ENCODE peak calls at places on chromosomes 5 and 9, in ten cellular contexts. Y, D, H, O, I, T, B, X, K and W are unnamed samples.

GRCh38 chr5:163503106-163504090 is 2.0 kb upstream of the MAT2B start:
- DNase-seq in Y (no peak), K (peak; percentile 57), T (peak; percentile 62), H (peak; percentile 89), B (peak; percentile 69), X (peak; percentile 67), I (peak; percentile 76), D (peak; percentile 82), O (peak; percentile 69), W (peak; percentile 51)

GRCh38 chr9:137317979-137318511 is 16.0 kb upstream of the NRARP start:
- DNase-seq in Y (peak; percentile 9), B (no peak), D (no peak), K (no peak), I (no peak), O (no peak), H (no peak), X (no peak), T (no peak), W (no peak)

GRCh38 chr5:59786271-59786805 is 107.2 kb downstream of the PDE4D start:
- DNase-seq in X (no peak), D (peak; percentile 86), Y (no peak), K (no peak), O (no peak), T (no peak), H (peak; percentile 90), B (no peak), I (no peak), W (no peak)

GRCh38 chr5:168672888-168673287 is 93.7 kb upstream of the PANK3 start:
- DNase-seq in D (no peak), I (no peak), K (no peak), B (no peak), X (no peak), O (no peak), T (no peak), H (no peak), Y (no peak), W (no peak)

GRCh38 chr9:36154213-36154952 is 14.8 kb upstream of the CCIN start:
- DNase-seq in O (no peak), K (peak; percentile 52), X (no peak), Y (no peak), B (no peak), H (peak; percentile 76), I (peak; percentile 45), T (no peak), D (peak; percentile 70), W (peak; percentile 26)

GRCh38 chr9:120870206-120870605 is 6.8 kb downstream of the PHF19 start:
- DNase-seq in D (no peak), O (no peak), H (no peak), Y (no peak), T (no peak), B (no peak), K (no peak), X (no peak), I (no peak), W (no peak)

GRCh38 chr9:113184509-113184908 is 33.7 kb downstream of the SLC31A2 start:
- DNase-seq in K (no peak), X (no peak), Y (no peak), B (no peak), O (no peak), D (peak; percentile 1), H (peak; percentile 54), I (no peak), T (no peak), W (no peak)

GRCh38 chr9:106918825-106919509 is 56.0 kb downstream of the ZNF462 start:
- DNase-seq in D (no peak), H (no peak), X (no peak), Y (no peak), B (no peak), T (no peak), K (no peak), O (no peak), I (no peak), W (no peak)

GRCh38 chr9:36337865-36338264 is 62.2 kb downstream of the RNF38 start:
- DNase-seq in I (no peak), K (peak; percentile 74), O (no peak), B (no peak), X (no peak), H (no peak), Y (no peak), D (no peak), T (no peak), W (no peak)

GRCh38 chr5:135185461-135186075 is 151.5 kb upstream of the PITX1 start:
- DNase-seq in B (no peak), I (no peak), Y (no peak), D (peak; percentile 75), K (no peak), O (no peak), H (peak; percentile 61), X (no peak), T (no peak), W (no peak)

GRCh38 chr5:43677241-43677640 is 74.3 kb downstream of the NNT start:
- DNase-seq in T (no peak), X (no peak), O (no peak), K (no peak), I (no peak), B (peak; percentile 21), Y (no peak), D (no peak), H (no peak), W (no peak)

GRCh38 chr9:129321511-129322021 is 143.5 kb upstream of the IER5L start:
- DNase-seq in I (no peak), H (no peak), Y (no peak), B (no peak), O (no peak), D (no peak), X (no peak), K (no peak), T (no peak), W (no peak)

GRCh38 chr9:129322022-129322621 is 144.1 kb upstream of the IER5L start:
- DNase-seq in X (no peak), Y (no peak), K (no peak), B (no peak), H (no peak), O (no peak), I (no peak), T (no peak), D (no peak), W (no peak)

GRCh38 chr9:129319076-129319937 is 141.2 kb upstream of the IER5L start:
- DNase-seq in Y (no peak), B (peak; percentile 15), T (no peak), K (no peak), I (no peak), D (no peak), X (no peak), O (no peak), H (no peak), W (no peak)

GRCh38 chr9:129319938-129320481 is 141.9 kb upstream of the IER5L start:
- DNase-seq in H (no peak), X (no peak), I (no peak), Y (no peak), K (no peak), T (no peak), O (no peak), B (no peak), D (no peak), W (no peak)

GRCh38 chr9:129320575-129321311 is 142.7 kb upstream of the IER5L start:
- DNase-seq in Y (peak; percentile 65), B (peak; percentile 72), O (no peak), T (no peak), D (peak; percentile 88), X (peak; percentile 63), K (peak; percentile 74), I (peak; percentile 80), H (peak; percentile 89), W (no peak)
- TF ChIP-seq CTCF in Y (no peak), B (no peak), O (no peak), T (no peak), D (peak; percentile 32), X (no peak), K (peak; percentile 6), I (peak; percentile 39), H (peak; percentile 61), W (no peak)

GRCh38 chr5:146599261-146599660 is 83.3 kb upstream of the GPR151 start:
- DNase-seq in K (no peak), D (no peak), X (no peak), T (no peak), O (no peak), Y (no peak), H (no peak), B (no peak), I (no peak), W (no peak)

GRCh38 chr5:146592342-146592741 is 76.4 kb upstream of the GPR151 start:
- DNase-seq in T (no peak), X (no peak), H (no peak), D (no peak), Y (no peak), B (no peak), O (no peak), I (peak; percentile 45), K (no peak), W (no peak)

DNA sequence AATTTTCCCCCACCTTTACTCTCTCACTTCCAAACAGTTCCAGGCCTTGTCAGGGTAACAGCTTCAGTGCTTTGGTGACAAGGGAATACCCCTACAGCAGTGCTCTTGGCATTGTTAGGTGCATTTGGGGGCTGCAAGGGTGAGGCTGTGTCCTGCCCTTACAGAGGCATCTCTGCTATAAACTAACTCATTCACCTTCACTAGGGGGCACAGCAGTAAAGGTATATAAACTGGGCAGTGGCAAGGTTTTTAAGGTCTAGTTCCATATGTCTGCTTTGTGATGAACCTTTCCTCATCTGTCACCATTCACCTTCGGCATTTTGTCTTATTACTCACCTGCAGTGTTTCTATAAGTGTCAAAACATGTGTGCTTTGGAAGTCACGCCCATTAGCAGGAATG is 79.1 kb upstream of the GPR151 start:
- DNase-seq in B (no peak), X (peak; percentile 2), O (no peak), K (no peak), I (no peak), H (no peak), T (no peak), Y (no peak), D (no peak), W (no peak)
- TF ChIP-seq CTCF in B (no peak), X (peak; percentile 35), O (peak; percentile 6), K (no peak), I (no peak), H (no peak), T (no peak), Y (peak; percentile 6), D (no peak), W (no peak)

DNA sequence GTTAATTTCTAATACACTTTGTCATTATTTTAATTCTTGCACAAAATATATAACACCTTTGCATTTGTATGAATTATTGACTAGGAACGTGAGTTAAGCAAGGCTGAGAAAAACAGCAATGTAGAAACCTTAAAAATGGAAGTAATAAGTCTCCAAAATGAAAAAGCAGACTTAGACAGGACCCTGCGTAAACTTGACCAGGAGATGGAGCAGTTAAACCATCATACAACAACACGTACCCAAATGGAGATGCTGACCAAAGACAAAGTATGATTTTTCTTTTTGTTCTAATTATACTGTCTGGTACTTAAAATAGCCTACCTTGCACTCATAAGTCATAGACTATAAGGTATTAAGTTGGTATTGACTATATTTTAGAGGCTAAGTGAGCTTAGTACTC is 34.4 kb downstream of the RAD50 start:
- DNase-seq in H (no peak), I (no peak), D (peak; percentile 4), Y (no peak), X (no peak), T (no peak), O (peak; percentile 3), B (no peak), K (no peak), W (no peak)
- TF ChIP-seq CTCF in H (peak; percentile 50), I (no peak), D (peak; percentile 25), Y (peak; percentile 22), X (peak; percentile 21), T (peak; percentile 28), O (no peak), B (no peak), K (no peak), W (no peak)

GRCh38 chr5:174409070-174409469 is 315.3 kb upstream of the MSX2 start:
- DNase-seq in K (no peak), D (no peak), T (no peak), X (no peak), I (no peak), H (no peak), O (no peak), B (no peak), Y (no peak), W (no peak)
- TF ChIP-seq CTCF in K (no peak), D (no peak), T (peak; percentile 32), X (no peak), I (no peak), H (no peak), O (peak; percentile 7), B (no peak), Y (peak; percentile 16), W (no peak)